ENCODE peak calls at places on chromosomes 6 and 20, in six cellular contexts. Q is SK-N-DZ; T is A172; N is ELF-1; K is NCI-H1105; I is activated CD8-positive, alpha-beta T cell treated with anti-CD3 and anti-CD28 coated beads, Interleukin-2, amount 10 ng/mL, durations not matched to agents 7 days and 5 days. Y is an unnamed sample.

GRCh38 chr6:14079433-14079832 is 38.1 kb upstream of the CD83 start:
- DNase-seq in Q (no peak), I (no peak), K (no peak), T (peak; percentile 87), N (no peak), Y (no peak)

GRCh38 chr6:1335367-1336037 is 23.6 kb downstream of the FOXQ1 start:
- DNase-seq in T (peak; percentile 93), Q (no peak), N (peak; percentile 81), I (no peak), K (peak; percentile 28), Y (peak; percentile 67)

GRCh38 chr20:47411161-47411560 is 54.7 kb upstream of the ZMYND8 start:
- DNase-seq in T (no peak), I (no peak), N (no peak), Q (no peak), K (no peak), Y (no peak)

GRCh38 chr6:18406955-18407738 is 20.0 kb downstream of the RNF144B start:
- DNase-seq in N (no peak), K (no peak), Q (no peak), I (no peak), T (no peak), Y (no peak)

GRCh38 chr20:25987073-25987927 is 290.6 kb upstream of the ZNF337 start:
- DNase-seq in I (peak; percentile 68), T (no peak), Q (peak; percentile 71), N (peak; percentile 86), K (peak; percentile 83), Y (no peak)

GRCh38 chr20:55116598-55116997 is 641.2 kb downstream of the DOK5 start:
- DNase-seq in N (no peak), K (no peak), Q (no peak), I (no peak), T (no peak), Y (no peak)

GRCh38 chr20:10171864-10172751 is 46.5 kb upstream of the SNAP25 start:
- DNase-seq in Q (peak; percentile 28), N (peak; percentile 57), K (peak; percentile 70), T (peak; percentile 54), I (no peak), Y (no peak)

GRCh38 chr6:107538856-107539387 is 49.0 kb downstream of the SOBP start:
- DNase-seq in I (no peak), K (no peak), T (no peak), N (no peak), Q (no peak), Y (no peak)

GRCh38 chr6:137666202-137666774 is 172.1 kb upstream of the OLIG3 start:
- DNase-seq in N (no peak), Q (no peak), T (no peak), I (no peak), K (no peak), Y (no peak)

GRCh38 chr6:26284537-26285142 is 80.4 kb upstream of the BTN3A2 start:
- DNase-seq in I (peak; percentile 75), T (peak; percentile 30), Q (peak; percentile 69), N (peak; percentile 74), K (peak; percentile 65), Y (no peak)

GRCh38 chr6:37239950-37240713 is 17.4 kb upstream of the TBC1D22B start:
- DNase-seq in I (peak; percentile 59), T (peak; percentile 93), N (no peak), K (peak; percentile 96), Q (peak; percentile 27), Y (peak; percentile 80)

Y was measured in AG09319.